ENCODE peak calls at places on chromosomes 4 and X, in four cellular contexts. M, F, T and W are unnamed samples.

GRCh38 chrX:24081661-24082154 is 27.0 kb downstream of the EIF2S3 start:
- DNase-seq in M (peak), F (peak), T (peak), W (peak)

GRCh38 chrX:23729214-23729613 is 13.9 kb downstream of the ACOT9 start:
- DNase-seq in M (no peak), F (no peak), T (no peak), W (no peak)

GRCh38 chr4:25823632-25824031 is 39.2 kb downstream of the SEL1L3 start:
- DNase-seq in M (no peak), F (no peak), T (no peak), W (no peak)

GRCh38 chr4:74632634-74633033 is 161.7 kb downstream of the BTC start:
- DNase-seq in M (no peak), F (peak), T (peak), W (no peak)

GRCh38 chrX:81662381-81662780 is 460.5 kb downstream of the SH3BGRL start:
- DNase-seq in M (no peak), F (no peak), T (no peak), W (no peak)

GRCh38 chrX:1102786-1103185 is 109.7 kb downstream of the CRLF2 start:
- DNase-seq in M (no peak), F (no peak), T (no peak), W (no peak)

GRCh38 chr4:164866817-164867490 is 10.0 kb upstream of the APELA start:
- DNase-seq in M (no peak), F (no peak), T (no peak), W (no peak)

GRCh38 chrX:140815868-140816267 is 106.3 kb downstream of the LINC00632 start:
- DNase-seq in M (no peak), F (no peak), T (peak), W (no peak)

GRCh38 chr4:76984127-76984526 is 34.6 kb downstream of the SEPTIN11 start:
- DNase-seq in M (no peak), F (no peak), T (peak), W (no peak)

GRCh38 chr4:42720514-42720913 is 63.6 kb upstream of the ATP8A1 start:
- DNase-seq in M (no peak), F (peak), T (no peak), W (no peak)

GRCh38 chr4:180134116-180134866 is 2108.9 kb upstream of the TENM3 start:
- DNase-seq in M (no peak), F (no peak), T (peak), W (no peak)

GRCh38 chrX:108511721-108512120 is 72.1 kb downstream of the COL4A5 start:
- DNase-seq in M (no peak), F (no peak), T (peak), W (no peak)

GRCh38 chr4:29966386-29966785 is 753.8 kb upstream of the PCDH7 start:
- DNase-seq in M (no peak), F (no peak), T (no peak), W (no peak)

GRCh38 chrX:12949205-12949926 is 25.5 kb upstream of the TMSB4X start:
- DNase-seq in M (no peak), F (no peak), T (no peak), W (no peak)

GRCh38 chr4:97720869-97721432 is 422.3 kb downstream of the STPG2 start:
- DNase-seq in M (no peak), F (peak), T (no peak), W (no peak)

GRCh38 chr4:120454788-120455187 is 388.1 kb upstream of the MAD2L1 start:
- DNase-seq in M (no peak), F (no peak), T (no peak), W (no peak)

GRCh38 chr4:134544303-134544761 is 342.7 kb upstream of the PABPC4L start:
- DNase-seq in M (no peak), F (no peak), T (no peak), W (no peak)

GRCh38 chr4:100681289-100681688 is 163.5 kb upstream of the EMCN start:
- DNase-seq in M (no peak), F (no peak), T (no peak), W (no peak)

GRCh38 chrX:48945517-48946348 is 11.7 kb downstream of the OTUD5 start:
- DNase-seq in M (no peak), F (peak), T (peak), W (no peak)

GRCh38 chrX:123920065-123920785 is 41.3 kb upstream of the STAG2 start:
- DNase-seq in M (no peak), F (no peak), T (peak), W (no peak)

GRCh38 chr4:125013891-125014290 is 300.9 kb upstream of the FAT4 start:
- DNase-seq in M (no peak), F (no peak), T (no peak), W (no peak)

GRCh38 chrX:136170109-136170800 is 22.9 kb downstream of the FHL1 start:
- DNase-seq in M (no peak), F (no peak), T (peak), W (no peak)

GRCh38 chr4:89572224-89572858 is 264.6 kb downstream of the SNCA start:
- DNase-seq in M (no peak), F (no peak), T (no peak), W (no peak)

GRCh38 chr4:40990899-40991265 is 223.5 kb downstream of the APBB2 start:
- DNase-seq in M (no peak), F (peak), T (no peak), W (no peak)